ENCODE peak calls at places on chromosomes 4 and X, in ten cellular contexts. One of them, this sample, is unnamed.

GRCh38 chr4:150664935-150665334 is 83.0 kb downstream of the MAB21L2 start:
- DNase-seq in body of pancreas: no peak
- DNase-seq in mammary epithelial cell: peak; percentile 83
- DNase-seq in esophagus squamous epithelium: no peak
- DNase-seq in heart right ventricle: no peak
- DNase-seq in A549: peak; percentile 70
- DNase-seq in tibial artery: no peak
- DNase-seq in ovary: no peak
- DNase-seq in pancreas: no peak
- DNase-seq in lower lobe of right lung: no peak
- DNase-seq in this sample: no peak

GRCh38 chrX:88789825-88790224 is 42.8 kb downstream of the CPXCR1 start:
- DNase-seq in tibial artery: no peak
- DNase-seq in mammary epithelial cell: no peak
- DNase-seq in body of pancreas: no peak
- DNase-seq in lower lobe of right lung: no peak
- DNase-seq in heart right ventricle: no peak
- DNase-seq in pancreas: no peak
- DNase-seq in esophagus squamous epithelium: no peak
- DNase-seq in ovary: no peak
- DNase-seq in A549: no peak
- DNase-seq in this sample: no peak

GRCh38 chr4:8505229-8505628 is 64.7 kb downstream of the TRMT44 start:
- DNase-seq in lower lobe of right lung: no peak
- DNase-seq in ovary: no peak
- DNase-seq in tibial artery: no peak
- DNase-seq in esophagus squamous epithelium: no peak
- DNase-seq in mammary epithelial cell: no peak
- DNase-seq in heart right ventricle: no peak
- DNase-seq in pancreas: no peak
- DNase-seq in body of pancreas: no peak
- DNase-seq in A549: no peak
- DNase-seq in this sample: no peak

GRCh38 chr4:151197258-151197657 is 79.7 kb upstream of the PRSS48 start:
- DNase-seq in ovary: no peak
- DNase-seq in body of pancreas: no peak
- DNase-seq in A549: no peak
- DNase-seq in lower lobe of right lung: no peak
- DNase-seq in mammary epithelial cell: no peak
- DNase-seq in esophagus squamous epithelium: no peak
- DNase-seq in tibial artery: no peak
- DNase-seq in heart right ventricle: no peak
- DNase-seq in pancreas: no peak
- DNase-seq in this sample: no peak

GRCh38 chr4:89222171-89222570 is 85.4 kb downstream of the GPRIN3 start:
- DNase-seq in tibial artery: no peak
- DNase-seq in ovary: no peak
- DNase-seq in body of pancreas: no peak
- DNase-seq in heart right ventricle: no peak
- DNase-seq in mammary epithelial cell: peak; percentile 9
- DNase-seq in pancreas: no peak
- DNase-seq in A549: no peak
- DNase-seq in esophagus squamous epithelium: no peak
- DNase-seq in lower lobe of right lung: no peak
- DNase-seq in this sample: no peak

GRCh38 chr4:115279300-115279699 is 165.9 kb upstream of the NDST4 start:
- DNase-seq in pancreas: no peak
- DNase-seq in tibial artery: no peak
- DNase-seq in heart right ventricle: no peak
- DNase-seq in mammary epithelial cell: peak; percentile 82
- DNase-seq in body of pancreas: no peak
- DNase-seq in lower lobe of right lung: no peak
- DNase-seq in A549: no peak
- DNase-seq in ovary: no peak
- DNase-seq in esophagus squamous epithelium: no peak
- DNase-seq in this sample: no peak

GRCh38 chr4:108119199-108119800 is 49.4 kb downstream of the LEF1 start:
- DNase-seq in tibial artery: no peak
- DNase-seq in esophagus squamous epithelium: no peak
- DNase-seq in ovary: no peak
- DNase-seq in body of pancreas: no peak
- DNase-seq in pancreas: no peak
- DNase-seq in A549: no peak
- DNase-seq in mammary epithelial cell: no peak
- DNase-seq in heart right ventricle: no peak
- DNase-seq in lower lobe of right lung: no peak
- DNase-seq in this sample: no peak

GRCh38 chr4:2893772-2894171 is 50.1 kb downstream of the ADD1 start:
- DNase-seq in pancreas: no peak
- DNase-seq in body of pancreas: no peak
- DNase-seq in mammary epithelial cell: no peak
- DNase-seq in lower lobe of right lung: no peak
- DNase-seq in tibial artery: no peak
- DNase-seq in ovary: no peak
- DNase-seq in esophagus squamous epithelium: no peak
- DNase-seq in heart right ventricle: peak; percentile 58
- DNase-seq in A549: no peak
- DNase-seq in this sample: no peak

DNA sequence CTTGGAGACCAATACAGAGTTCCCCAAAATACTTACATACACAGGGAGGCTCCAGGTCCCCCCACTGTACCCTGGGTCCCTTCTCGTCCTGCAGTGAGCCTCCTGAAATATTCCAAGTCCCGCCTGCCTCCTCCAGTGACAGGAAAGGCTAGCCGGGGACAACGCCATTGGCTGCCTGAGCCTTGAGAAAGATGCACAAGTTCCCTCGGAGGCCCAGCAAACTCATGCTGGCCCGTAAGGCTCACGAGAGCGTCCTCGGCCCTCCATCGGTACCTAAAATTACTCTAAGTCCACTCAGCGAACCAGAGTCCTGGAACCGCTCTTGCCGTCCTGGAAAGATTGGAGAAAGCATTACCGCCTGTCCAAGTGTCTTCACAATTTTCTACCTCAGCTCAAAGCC is 228.6 kb downstream of the ADAM29 start:
- DNase-seq in heart right ventricle: no peak
- DNase-seq in esophagus squamous epithelium: no peak
- DNase-seq in body of pancreas: no peak
- DNase-seq in lower lobe of right lung: no peak
- DNase-seq in tibial artery: no peak
- DNase-seq in ovary: no peak
- DNase-seq in pancreas: no peak
- DNase-seq in mammary epithelial cell: no peak
- DNase-seq in A549: no peak
- DNase-seq in this sample: no peak
- H3K9me3 ChIP-seq in heart right ventricle: no peaks in the 10 kb centered on the region
- H3K9me3 ChIP-seq in esophagus squamous epithelium: no peaks in the 10 kb centered on the region
- H3K9me3 ChIP-seq in body of pancreas: no peaks in the 10 kb centered on the region
- H3K9me3 ChIP-seq in lower lobe of right lung: no peaks in the 10 kb centered on the region
- H3K9me3 ChIP-seq in tibial artery: no peaks in the 10 kb centered on the region
- H3K9me3 ChIP-seq in ovary: no peaks in the 10 kb centered on the region
- H3K9me3 ChIP-seq in pancreas: no peaks in the 10 kb centered on the region
- H3K9me3 ChIP-seq in mammary epithelial cell: no peaks in the 10 kb centered on the region
- H3K9me3 ChIP-seq in A549: no peaks in the 10 kb centered on the region
- H3K9me3 ChIP-seq in this sample: peaks cover 6% of the 10 kb centered on the region

DNA sequence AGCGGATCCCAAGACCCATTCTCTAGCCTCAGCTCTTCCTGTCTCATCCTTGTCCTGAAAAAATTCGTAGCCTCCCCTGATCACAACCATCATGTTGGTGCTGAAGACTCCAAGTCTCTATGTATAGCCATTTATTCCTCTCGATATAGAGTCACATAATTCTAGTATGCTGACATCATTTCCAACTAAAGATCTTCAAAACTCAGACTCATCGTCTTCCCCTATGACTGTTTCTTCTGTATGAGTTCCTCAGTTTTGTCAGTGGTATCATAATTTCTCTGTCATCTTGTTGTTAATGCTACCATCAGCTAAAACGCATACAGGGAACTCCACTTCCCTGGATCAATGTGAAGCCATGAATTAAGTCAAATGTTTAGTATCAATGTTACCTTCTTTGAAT is 41.2 kb downstream of the UNC5C start:
- DNase-seq in lower lobe of right lung: no peak
- DNase-seq in ovary: no peak
- DNase-seq in body of pancreas: no peak
- DNase-seq in A549: no peak
- DNase-seq in mammary epithelial cell: no peak
- DNase-seq in heart right ventricle: no peak
- DNase-seq in pancreas: no peak
- DNase-seq in esophagus squamous epithelium: no peak
- DNase-seq in tibial artery: no peak
- DNase-seq in this sample: no peak
- H3K27ac ChIP-seq in lower lobe of right lung: no peak overlapping the region
- H3K27ac ChIP-seq in ovary: no peak overlapping the region
- H3K27ac ChIP-seq in body of pancreas: no peak overlapping the region
- H3K27ac ChIP-seq in A549: no peak overlapping the region
- H3K27ac ChIP-seq in mammary epithelial cell: no peak overlapping the region
- H3K27ac ChIP-seq in heart right ventricle: no peak overlapping the region
- H3K27ac ChIP-seq in pancreas: no peak overlapping the region
- H3K27ac ChIP-seq in esophagus squamous epithelium: no peak overlapping the region
- H3K27ac ChIP-seq in tibial artery: peak overlapping the region; percentile 9
- H3K27ac ChIP-seq in this sample: no peak overlapping the region

DNA sequence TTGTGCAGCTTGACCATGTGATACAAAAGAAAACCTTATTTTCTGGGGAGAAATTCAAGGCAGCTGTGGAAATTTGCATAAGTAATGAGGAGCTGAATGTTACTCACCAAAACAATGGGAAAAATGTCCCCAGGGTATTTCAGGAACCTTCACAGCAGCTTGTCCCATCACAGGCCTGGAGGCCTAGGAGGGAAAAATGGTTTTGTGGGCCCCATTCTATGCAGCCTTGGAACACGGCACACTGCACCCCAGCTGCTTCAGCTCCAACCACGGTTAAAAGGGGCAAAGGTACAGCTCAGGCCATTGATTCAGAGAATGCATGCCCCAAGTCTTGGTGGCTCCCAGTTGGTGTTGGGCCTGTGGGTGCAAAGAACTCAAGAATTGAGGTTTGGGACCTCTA is 216.1 kb downstream of the MAGEE1 start:
- DNase-seq in pancreas: no peak
- DNase-seq in body of pancreas: no peak
- DNase-seq in mammary epithelial cell: no peak
- DNase-seq in A549: no peak
- DNase-seq in esophagus squamous epithelium: no peak
- DNase-seq in heart right ventricle: no peak
- DNase-seq in tibial artery: no peak
- DNase-seq in lower lobe of right lung: no peak
- DNase-seq in ovary: no peak
- DNase-seq in this sample: no peak
- H3K9me3 ChIP-seq in pancreas: no peaks in the 10 kb centered on the region
- H3K9me3 ChIP-seq in body of pancreas: no peaks in the 10 kb centered on the region
- H3K9me3 ChIP-seq in mammary epithelial cell: peaks cover 14% of the 10 kb centered on the region
- H3K9me3 ChIP-seq in A549: no peaks in the 10 kb centered on the region
- H3K9me3 ChIP-seq in esophagus squamous epithelium: no peaks in the 10 kb centered on the region
- H3K9me3 ChIP-seq in heart right ventricle: no peaks in the 10 kb centered on the region
- H3K9me3 ChIP-seq in tibial artery: peaks cover 16% of the 10 kb centered on the region
- H3K9me3 ChIP-seq in lower lobe of right lung: no peaks in the 10 kb centered on the region
- H3K9me3 ChIP-seq in ovary: no peaks in the 10 kb centered on the region
- H3K9me3 ChIP-seq in this sample: peaks cover 17% of the 10 kb centered on the region

DNA sequence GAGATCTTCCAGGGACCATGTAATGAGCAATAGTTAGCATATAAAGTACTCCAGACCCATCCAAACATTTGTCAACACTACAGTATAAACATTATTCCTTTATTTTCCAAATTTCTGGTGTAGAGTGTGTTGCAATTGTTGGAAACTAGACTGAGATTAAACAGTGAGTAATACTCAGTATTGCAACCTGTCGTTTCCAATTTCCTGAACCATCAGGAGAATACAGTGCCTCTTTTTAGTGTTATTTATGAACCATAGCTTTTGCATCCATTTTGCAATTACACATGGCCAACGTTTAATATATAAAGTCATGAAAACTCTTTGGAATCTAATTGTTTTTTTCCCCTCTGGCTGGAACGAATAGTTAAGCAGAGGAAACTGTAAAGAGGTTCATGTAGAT is 58.3 kb upstream of the DHRSX start:
- DNase-seq in esophagus squamous epithelium: no peak
- DNase-seq in mammary epithelial cell: no peak
- DNase-seq in ovary: no peak
- DNase-seq in lower lobe of right lung: no peak
- DNase-seq in body of pancreas: no peak
- DNase-seq in pancreas: no peak
- DNase-seq in heart right ventricle: no peak
- DNase-seq in tibial artery: no peak
- DNase-seq in A549: no peak
- DNase-seq in this sample: no peak
- H3K27ac ChIP-seq in esophagus squamous epithelium: no peak overlapping the region
- H3K27ac ChIP-seq in mammary epithelial cell: no peak overlapping the region
- H3K27ac ChIP-seq in ovary: no peak overlapping the region
- H3K27ac ChIP-seq in lower lobe of right lung: no peak overlapping the region
- H3K27ac ChIP-seq in body of pancreas: no peak overlapping the region
- H3K27ac ChIP-seq in pancreas: no peak overlapping the region
- H3K27ac ChIP-seq in heart right ventricle: no peak overlapping the region
- H3K27ac ChIP-seq in tibial artery: no peak overlapping the region
- H3K27ac ChIP-seq in A549: peak overlapping the region; percentile 1
- H3K27ac ChIP-seq in this sample: no peak overlapping the region

This sample was measured in stomach.